ENCODE peak calls at places on chromosomes 7 and 10, in four cellular contexts. B is CD4-positive, CD25-positive, alpha-beta regulatory T cell; F is pancreas; M is aorta. J is an unnamed sample.
A peak's percentile ranks its signal among the peaks of the same experiment; 100 is the strongest.

GRCh38 chr7:23467731-23468720 is 2.3 kb downstream of the IGF2BP3 start:
- DNase-seq in B (peak; percentile 36), F (no peak), M (no peak), J (no peak)

GRCh38 chr7:15309891-15310290 is 251.9 kb downstream of the AGMO start:
- DNase-seq in B (no peak), F (no peak), M (no peak), J (no peak)

GRCh38 chr7:220151-220841 is 27.9 kb downstream of the FAM20C start:
- DNase-seq in B (no peak), F (no peak), M (no peak), J (no peak)

GRCh38 chr7:148480479-148481146 is 110.0 kb upstream of the C7orf33 start:
- DNase-seq in B (no peak), F (no peak), M (no peak), J (no peak)

GRCh38 chr10:43212043-43212721 is 54.7 kb downstream of the RASGEF1A start:
- DNase-seq in B (no peak), F (peak; percentile 11), M (peak; percentile 34), J (no peak)

GRCh38 chr7:16298221-16298620 is 123.1 kb downstream of the CRPPA start:
- DNase-seq in B (no peak), F (no peak), M (no peak), J (no peak)

GRCh38 chr7:43784030-43785001 is 25.8 kb downstream of the BLVRA start:
- DNase-seq in B (peak; percentile 17), F (no peak), M (no peak), J (no peak)

GRCh38 chr10:122495406-122496340 is 34.3 kb downstream of the HTRA1 start:
- DNase-seq in B (peak; percentile 13), F (no peak), M (peak; percentile 80), J (peak; percentile 49)

GRCh38 chr10:77532068-77532467 is 105.5 kb downstream of the KCNMA1 start:
- DNase-seq in B (no peak), F (no peak), M (no peak), J (no peak)

GRCh38 chr7:157378390-157378789 is 41.6 kb downstream of the DNAJB6 start:
- DNase-seq in B (no peak), F (no peak), M (no peak), J (no peak)

GRCh38 chr7:92375013-92375412 is 72.3 kb upstream of the GATAD1 start:
- DNase-seq in B (no peak), F (no peak), M (no peak), J (no peak)

GRCh38 chr7:72307566-72307965 is 104.6 kb downstream of the CALN1 start:
- DNase-seq in B (no peak), F (no peak), M (no peak), J (no peak)

GRCh38 chr10:112775892-112776679 is 174.0 kb upstream of the TCF7L2 start:
- DNase-seq in B (no peak), F (no peak), M (no peak), J (no peak)

GRCh38 chr7:149223176-149223575 is 16.3 kb upstream of the ZNF212 start:
- DNase-seq in B (no peak), F (no peak), M (no peak), J (no peak)

GRCh38 chr10:130053561-130053960 is 57.1 kb downstream of the C10orf143 start:
- DNase-seq in B (no peak), F (no peak), M (no peak), J (no peak)

GRCh38 chr10:131743190-131744151 is 157.3 kb upstream of the PPP2R2D start:
- DNase-seq in B (no peak), F (no peak), M (no peak), J (no peak)

GRCh38 chr7:47600199-47601118 is 18.5 kb upstream of the TNS3 start:
- DNase-seq in B (no peak), F (no peak), M (no peak), J (no peak)

GRCh38 chr10:69866688-69867461 is 65.2 kb downstream of the COL13A1 start:
- DNase-seq in B (no peak), F (no peak), M (no peak), J (no peak)

GRCh38 chr7:98314469-98314868 is 33.0 kb downstream of the BRI3 start:
- DNase-seq in B (no peak), F (no peak), M (no peak), J (no peak)

GRCh38 chr10:63007112-63007511 is 126.0 kb upstream of the NRBF2 start:
- DNase-seq in B (no peak), F (no peak), M (no peak), J (no peak)

GRCh38 chr7:143343596-143343995 is 18.9 kb downstream of the FAM131B start:
- DNase-seq in B (no peak), F (no peak), M (no peak), J (no peak)

GRCh38 chr7:155667241-155667849 is 22.9 kb downstream of the RBM33 start:
- DNase-seq in B (no peak), F (no peak), M (no peak), J (no peak)

GRCh38 chr7:50761722-50762121 is 21.0 kb downstream of the GRB10 start:
- DNase-seq in B (peak; percentile 19), F (no peak), M (no peak), J (no peak)

GRCh38 chr7:55019329-55019690 is 493 bp downstream of the EGFR start:
- DNase-seq in B (no peak), F (peak; percentile 84), M (peak; percentile 69), J (no peak)

GRCh38 chr7:82078807-82079206 is 309.0 kb upstream of the HGF start:
- DNase-seq in B (no peak), F (no peak), M (no peak), J (no peak)

GRCh38 chr10:129494740-129495139 is 27.7 kb downstream of the MGMT start:
- DNase-seq in B (no peak), F (no peak), M (no peak), J (no peak)

GRCh38 chr7:92595281-92595680 is 5.1 kb upstream of the FAM133B start:
- DNase-seq in B (no peak), F (no peak), M (no peak), J (no peak)

GRCh38 chr10:37710831-37711616 is 146.4 kb downstream of the ZNF248 start:
- DNase-seq in B (no peak), F (no peak), M (no peak), J (no peak)

GRCh38 chr7:70392282-70392681 is 739.7 kb upstream of the GALNT17 start:
- DNase-seq in B (no peak), F (no peak), M (no peak), J (no peak)

GRCh38 chr7:44257618-44258422 is 57.0 kb downstream of the YKT6 start:
- DNase-seq in B (peak; percentile 87), F (no peak), M (peak; percentile 94), J (peak; percentile 64)

GRCh38 chr10:5344746-5345145 is 20.0 kb upstream of the UCN3 start:
- DNase-seq in B (no peak), F (no peak), M (no peak), J (no peak)

GRCh38 chr10:119602241-119603095 is 5.7 kb upstream of the TIAL1 start:
- DNase-seq in B (peak; percentile 44), F (no peak), M (no peak), J (no peak)

GRCh38 chr7:25894002-25894901 is 257.7 kb upstream of the NFE2L3 start:
- DNase-seq in B (peak; percentile 72), F (peak; percentile 67), M (no peak), J (peak; percentile 54)

GRCh38 chr7:28041508-28042314 is 138.9 kb downstream of the JAZF1 start:
- DNase-seq in B (no peak), F (no peak), M (no peak), J (no peak)

GRCh38 chr7:15313361-15313760 is 248.5 kb downstream of the AGMO start:
- DNase-seq in B (no peak), F (no peak), M (no peak), J (no peak)

GRCh38 chr10:97584060-97584797 is at the start of gene HOGA1:
- DNase-seq in B (no peak), F (peak; percentile 84), M (peak; percentile 87), J (peak; percentile 58)

GRCh38 chr7:112484671-112485097 is 3.9 kb downstream of the LSMEM1 start:
- DNase-seq in B (no peak), F (no peak), M (peak; percentile 61), J (no peak)

GRCh38 chr10:32988604-32989003 is 30.6 kb upstream of the ITGB1 start:
- DNase-seq in B (no peak), F (no peak), M (no peak), J (no peak)
- H3K27ac ChIP-seq in B (no peak overlapping the region), F (no peak overlapping the region), M (no peak overlapping the region), J (no peak overlapping the region)

GRCh38 chr10:110544958-110545537 is 22.4 kb upstream of the SMC3 start:
- DNase-seq in B (no peak), F (no peak), M (no peak), J (no peak)
- H3K27ac ChIP-seq in B (no peak overlapping the region), F (no peak overlapping the region), M (no peak overlapping the region), J (peak overlapping the region; percentile 7)

GRCh38 chr7:33720870-33721269 is 184.5 kb upstream of the BMPER start:
- DNase-seq in B (no peak), F (no peak), M (no peak), J (no peak)

GRCh38 chr7:33721895-33722294 is 183.4 kb upstream of the BMPER start:
- DNase-seq in B (no peak), F (no peak), M (no peak), J (no peak)

GRCh38 chr7:33716581-33717477 is 188.5 kb upstream of the BMPER start:
- DNase-seq in B (peak; percentile 8), F (no peak), M (no peak), J (no peak)

GRCh38 chr7:33720139-33720538 is 185.2 kb upstream of the BMPER start:
- DNase-seq in B (no peak), F (no peak), M (no peak), J (no peak)

GRCh38 chr7:33719059-33719581 is 186.2 kb upstream of the BMPER start:
- DNase-seq in B (no peak), F (no peak), M (peak; percentile 60), J (no peak)
- H3K27ac ChIP-seq in B (no peak overlapping the region), F (no peak overlapping the region), M (no peak overlapping the region), J (peak overlapping the region; percentile 42)

GRCh38 chr10:125060851-125061556 is 99.4 kb downstream of the CTBP2 start:
- DNase-seq in B (peak; percentile 36), F (peak; percentile 81), M (peak; percentile 94), J (peak; percentile 82)

GRCh38 chr10:125060486-125060850 is 99.9 kb downstream of the CTBP2 start:
- DNase-seq in B (no peak), F (no peak), M (no peak), J (no peak)

GRCh38 chr10:125062244-125063208 is 97.8 kb downstream of the CTBP2 start:
- DNase-seq in B (no peak), F (no peak), M (no peak), J (no peak)

GRCh38 chr10:125061557-125062243 is 98.7 kb downstream of the CTBP2 start:
- DNase-seq in B (no peak), F (no peak), M (no peak), J (no peak)

GRCh38 chr10:125060038-125060437 is 100.3 kb downstream of the CTBP2 start:
- DNase-seq in B (no peak), F (no peak), M (no peak), J (no peak)
- H3K27ac ChIP-seq in B (no peak overlapping the region), F (no peak overlapping the region), M (peak overlapping the region; percentile 95), J (peak overlapping the region; percentile 21)

GRCh38 chr7:153509763-153510162 is 542.4 kb upstream of the DPP6 start:
- DNase-seq in B (no peak), F (no peak), M (no peak), J (no peak)
- H3K27ac ChIP-seq in B (no peak overlapping the region), F (no peak overlapping the region), M (no peak overlapping the region), J (no peak overlapping the region)

GRCh38 chr10:16965242-16965620 is 148.0 kb upstream of the RSU1 start:
- DNase-seq in B (no peak), F (no peak), M (no peak), J (no peak)
- H3K27ac ChIP-seq in B (no peak overlapping the region), F (no peak overlapping the region), M (no peak overlapping the region), J (no peak overlapping the region)